ENCODE peak calls at places on chromosomes 12 and 14, in five cellular contexts. Z is ovary, M is A549, S is tibial nerve, A is sigmoid colon. I is an unnamed sample.

GRCh38 chr14:100790785-100791667 is 34.9 kb upstream of the MEG3 start:
- DNase-seq in Z (no peak), M (no peak), S (no peak), A (no peak), I (no peak)

GRCh38 chr14:72588521-72588920 is 305.4 kb downstream of the DPF3 start:
- DNase-seq in Z (no peak), M (no peak), S (no peak), A (no peak), I (no peak)

GRCh38 chr12:113298861-113299545 is 35.9 kb downstream of the SLC8B1 start:
- DNase-seq in Z (peak; percentile 64), M (no peak), S (peak; percentile 53), A (no peak), I (peak; percentile 83)

GRCh38 chr12:25463005-25463404 is 90.1 kb downstream of the LMNTD1 start:
- DNase-seq in Z (no peak), M (no peak), S (no peak), A (no peak), I (no peak)

GRCh38 chr14:104502060-104502459 is 77.5 kb upstream of the C14orf180 start:
- DNase-seq in Z (no peak), M (no peak), S (no peak), A (no peak), I (no peak)

GRCh38 chr12:128269108-128269713 is 2.2 kb downstream of the TMEM132C start:
- DNase-seq in Z (no peak), M (no peak), S (no peak), A (no peak), I (no peak)

GRCh38 chr12:80490329-80490728 is 46.3 kb downstream of the PTPRQ start:
- DNase-seq in Z (no peak), M (no peak), S (no peak), A (no peak), I (no peak)

GRCh38 chr12:70606001-70606400 is 31.2 kb downstream of the PTPRB start:
- DNase-seq in Z (no peak), M (no peak), S (no peak), A (no peak), I (no peak)

GRCh38 chr12:1929985-1930815 is 11.7 kb upstream of the CACNA2D4 start:
- DNase-seq in Z (peak; percentile 8), M (no peak), S (no peak), A (peak; percentile 46), I (no peak)

GRCh38 chr12:3295648-3296408 is 195.2 kb upstream of the PRMT8 start:
- DNase-seq in Z (no peak), M (no peak), S (no peak), A (no peak), I (no peak)

GRCh38 chr12:96766232-96766631 is 140.8 kb upstream of the NEDD1 start:
- DNase-seq in Z (no peak), M (no peak), S (no peak), A (no peak), I (no peak)

GRCh38 chr14:94691658-94692029 is 78.3 kb downstream of the GSC start:
- DNase-seq in Z (no peak), M (no peak), S (no peak), A (no peak), I (no peak)

GRCh38 chr14:56241441-56241840 is 123.2 kb downstream of the PELI2 start:
- DNase-seq in Z (no peak), M (no peak), S (no peak), A (no peak), I (no peak)

GRCh38 chr14:26332966-26333365 is 264.9 kb downstream of the NOVA1 start:
- DNase-seq in Z (no peak), M (no peak), S (no peak), A (peak; percentile 64), I (no peak)

GRCh38 chr12:113899042-113899843 is 66.9 kb downstream of the RBM19 start:
- DNase-seq in Z (no peak), M (no peak), S (no peak), A (no peak), I (no peak)

GRCh38 chr14:100864206-100864605 is 38.3 kb downstream of the MEG3 start:
- DNase-seq in Z (peak; percentile 19), M (no peak), S (no peak), A (peak; percentile 18), I (no peak)

GRCh38 chr12:106248177-106248848 is 493 bp upstream of the CKAP4 start:
- DNase-seq in Z (peak; percentile 78), M (peak; percentile 67), S (no peak), A (peak; percentile 85), I (no peak)

GRCh38 chr14:61355892-61356325 is 34.5 kb downstream of the PRKCH start:
- DNase-seq in Z (no peak), M (peak; percentile 34), S (no peak), A (peak; percentile 70), I (peak; percentile 79)

GRCh38 chr14:69535230-69535848 is 39.3 kb downstream of the CCDC177 start:
- DNase-seq in Z (peak; percentile 28), M (peak; percentile 83), S (no peak), A (no peak), I (no peak)

GRCh38 chr12:75550401-75550851 is 39.0 kb upstream of the KRR1 start:
- DNase-seq in Z (no peak), M (no peak), S (no peak), A (no peak), I (no peak)

GRCh38 chr14:68692916-68693771 is 99.7 kb downstream of the ZFP36L1 start:
- DNase-seq in Z (no peak), M (no peak), S (no peak), A (peak; percentile 64), I (no peak)

GRCh38 chr14:72634910-72635647 is 258.8 kb downstream of the DPF3 start:
- DNase-seq in Z (no peak), M (no peak), S (no peak), A (no peak), I (no peak)

GRCh38 chr14:101947577-101947903 is 16.8 kb upstream of the DYNC1H1 start:
- DNase-seq in Z (no peak), M (no peak), S (no peak), A (no peak), I (no peak)

GRCh38 chr14:34036319-34036761 is 85.5 kb upstream of the EGLN3 start:
- DNase-seq in Z (no peak), M (no peak), S (no peak), A (no peak), I (no peak)

GRCh38 chr14:100298551-100299237 is 7.5 kb downstream of the SLC25A29 start:
- DNase-seq in Z (no peak), M (no peak), S (no peak), A (peak; percentile 65), I (no peak)

GRCh38 chr14:35406811-35407630 is 2.5 kb upstream of the NFKBIA start:
- DNase-seq in Z (no peak), M (peak; percentile 86), S (no peak), A (peak; percentile 70), I (no peak)

GRCh38 chr14:74474376-74474775 is 18.7 kb downstream of the NPC2 start:
- DNase-seq in Z (no peak), M (no peak), S (no peak), A (no peak), I (no peak)

GRCh38 chr12:103833891-103834290 is 7.1 kb downstream of the NT5DC3 start:
- DNase-seq in Z (no peak), M (no peak), S (no peak), A (no peak), I (no peak)

GRCh38 chr12:116306968-116307367 is 29.5 kb upstream of the MED13L start:
- DNase-seq in Z (no peak), M (no peak), S (no peak), A (no peak), I (no peak)

GRCh38 chr12:91958816-91959215 is 186.8 kb downstream of the BTG1 start:
- DNase-seq in Z (no peak), M (no peak), S (no peak), A (no peak), I (no peak)

GRCh38 chr12:40236357-40236850 is 11.6 kb downstream of the LRRK2 start:
- DNase-seq in Z (no peak), M (no peak), S (no peak), A (no peak), I (no peak)

DNA sequence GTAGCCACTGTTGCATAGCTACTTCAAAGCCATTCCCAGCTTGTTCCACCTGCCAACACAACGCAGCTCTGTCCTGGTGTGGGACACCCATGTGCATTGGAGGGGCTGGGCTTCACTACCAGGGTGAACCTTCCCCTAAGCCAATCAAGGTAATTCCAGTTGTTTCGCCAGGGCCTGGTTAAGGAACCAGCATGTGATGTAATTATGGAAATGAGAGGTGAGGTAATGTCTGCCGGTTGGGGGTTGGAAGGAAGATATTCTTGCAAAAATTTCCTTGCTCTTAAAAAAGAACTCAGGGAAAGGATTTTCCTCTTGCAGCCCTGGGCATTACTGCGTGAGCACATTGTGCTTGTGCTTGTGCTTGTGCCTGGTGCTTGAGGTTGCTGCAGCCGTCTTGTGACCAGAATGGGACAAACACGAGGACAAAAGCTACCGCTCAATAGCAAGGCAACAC is 14.9 kb downstream of the TUBA1C start:
- DNase-seq in Z (no peak), M (no peak), S (no peak), A (no peak), I (peak; percentile 87)
- TF ChIP-seq EP300 in Z (no peak), M (no peak), S (no peak), A (no peak), I (no peak)

GRCh38 chr12:12482959-12483358 is 79.7 kb downstream of the DUSP16 start:
- DNase-seq in Z (no peak), M (no peak), S (no peak), A (no peak), I (no peak)
- TF ChIP-seq EP300 in Z (no peak), M (no peak), S (no peak), A (no peak), I (no peak)

GRCh38 chr14:84129028-84129427 is 1400.9 kb upstream of the FLRT2 start:
- DNase-seq in Z (no peak), M (no peak), S (no peak), A (no peak), I (no peak)

GRCh38 chr14:84128025-84128424 is 1401.9 kb upstream of the FLRT2 start:
- DNase-seq in Z (no peak), M (no peak), S (no peak), A (no peak), I (no peak)

GRCh38 chr14:84131924-84132323 is 1398.0 kb upstream of the FLRT2 start:
- DNase-seq in Z (no peak), M (no peak), S (no peak), A (no peak), I (no peak)

DNA sequence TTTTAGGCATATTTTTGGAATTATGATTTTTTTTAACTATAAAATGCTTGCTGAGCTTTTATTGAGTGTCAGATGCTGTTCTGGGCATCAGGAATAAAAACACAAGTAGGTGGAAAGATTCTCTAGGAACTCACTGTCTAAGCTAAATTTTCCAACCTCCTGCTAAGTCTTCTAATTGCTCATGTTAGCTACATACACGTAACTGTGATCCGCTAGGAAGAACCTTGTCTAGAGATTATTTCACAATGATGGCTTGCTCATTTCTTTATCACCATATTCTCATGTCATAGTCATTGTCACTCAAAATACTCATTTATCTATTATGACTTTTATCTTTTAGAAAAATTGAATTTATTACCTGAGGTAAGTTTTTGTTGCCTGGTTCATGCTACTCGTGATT is 1402.5 kb upstream of the FLRT2 start:
- DNase-seq in Z (no peak), M (no peak), S (no peak), A (no peak), I (no peak)
- TF ChIP-seq EP300 in Z (no peak), M (no peak), S (no peak), A (no peak), I (no peak)

DNA sequence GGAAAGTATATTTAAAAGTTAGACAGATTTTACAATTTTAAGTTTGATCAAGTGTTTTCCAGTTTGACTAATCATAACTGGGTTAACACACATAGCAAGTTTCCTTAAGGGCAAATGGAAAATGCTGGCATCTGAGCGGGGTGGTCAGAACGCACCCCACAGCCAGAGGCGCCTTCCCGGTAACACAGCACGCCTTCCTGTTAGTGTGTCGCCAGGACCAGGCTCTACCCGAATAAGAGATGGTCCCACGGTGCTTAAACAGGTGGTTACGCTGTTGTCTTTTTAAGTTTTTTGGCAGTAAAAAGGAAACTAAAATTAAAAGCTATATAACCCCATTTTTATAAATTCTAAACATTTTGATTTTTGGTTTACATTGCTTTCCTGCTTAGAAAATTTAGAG is 28.0 kb downstream of the BDKRB1 start:
- DNase-seq in Z (no peak), M (no peak), S (no peak), A (no peak), I (no peak)
- TF ChIP-seq EP300 in Z (no peak), M (no peak), S (no peak), A (no peak), I (no peak)

I was measured in upper lobe of left lung.